ENCODE peak calls at places on chromosomes 3 and 15, in five cellular contexts. One of them, this sample, is unnamed.

GRCh38 chr15:48887144-48887543 is 9.2 kb downstream of the EID1 start:
- DNase-seq in fibroblast of lung: no peak
- DNase-seq in AG09309: no peak
- DNase-seq in colonic mucosa: no peak
- DNase-seq in thoracic aorta: no peak
- DNase-seq in this sample: no peak

GRCh38 chr3:111613294-111613693 is 18.1 kb upstream of the ZBED2 start:
- DNase-seq in fibroblast of lung: no peak
- DNase-seq in AG09309: no peak
- DNase-seq in colonic mucosa: no peak
- DNase-seq in thoracic aorta: no peak
- DNase-seq in this sample: no peak

GRCh38 chr3:8712871-8713360 is 20.7 kb upstream of the CAV3 start:
- DNase-seq in fibroblast of lung: no peak
- DNase-seq in AG09309: no peak
- DNase-seq in colonic mucosa: no peak
- DNase-seq in thoracic aorta: no peak
- DNase-seq in this sample: no peak

GRCh38 chr3:45981321-45982038 is 14.1 kb downstream of the FYCO1 start:
- DNase-seq in fibroblast of lung: peak
- DNase-seq in AG09309: no peak
- DNase-seq in colonic mucosa: no peak
- DNase-seq in thoracic aorta: no peak
- DNase-seq in this sample: no peak

GRCh38 chr15:47027322-47027946 is 689.9 kb upstream of the SEMA6D start:
- DNase-seq in fibroblast of lung: no peak
- DNase-seq in AG09309: no peak
- DNase-seq in colonic mucosa: no peak
- DNase-seq in thoracic aorta: no peak
- DNase-seq in this sample: no peak

GRCh38 chr3:1421577-1421976 is 328.8 kb downstream of the CNTN6 start:
- DNase-seq in fibroblast of lung: no peak
- DNase-seq in AG09309: no peak
- DNase-seq in colonic mucosa: no peak
- DNase-seq in thoracic aorta: no peak
- DNase-seq in this sample: no peak

GRCh38 chr3:125048282-125048681 is 7.5 kb downstream of the HEG1 start:
- DNase-seq in fibroblast of lung: no peak
- DNase-seq in AG09309: no peak
- DNase-seq in colonic mucosa: no peak
- DNase-seq in thoracic aorta: no peak
- DNase-seq in this sample: no peak

GRCh38 chr3:68129065-68129464 is 474.7 kb upstream of the SUCLG2 start:
- DNase-seq in fibroblast of lung: no peak
- DNase-seq in AG09309: no peak
- DNase-seq in colonic mucosa: no peak
- DNase-seq in thoracic aorta: no peak
- DNase-seq in this sample: no peak

GRCh38 chr15:59642351-59642750 is 15.0 kb downstream of the GTF2A2 start:
- DNase-seq in fibroblast of lung: peak
- DNase-seq in AG09309: no peak
- DNase-seq in colonic mucosa: no peak
- DNase-seq in thoracic aorta: no peak
- DNase-seq in this sample: no peak
- TF ChIP-seq CTCF in fibroblast of lung: no peak
- TF ChIP-seq CTCF in AG09309: no peak
- TF ChIP-seq CTCF in colonic mucosa: no peak
- TF ChIP-seq CTCF in thoracic aorta: no peak
- TF ChIP-seq CTCF in this sample: no peak

GRCh38 chr3:118775021-118775420 is 259.6 kb downstream of the IGSF11 start:
- DNase-seq in fibroblast of lung: no peak
- DNase-seq in AG09309: no peak
- DNase-seq in colonic mucosa: no peak
- DNase-seq in thoracic aorta: no peak
- DNase-seq in this sample: no peak
- H3K4me3 ChIP-seq in fibroblast of lung: no peak
- H3K4me3 ChIP-seq in AG09309: no peak
- H3K4me3 ChIP-seq in colonic mucosa: no peak
- H3K4me3 ChIP-seq in thoracic aorta: no peak
- H3K4me3 ChIP-seq in this sample: no peak

DNA sequence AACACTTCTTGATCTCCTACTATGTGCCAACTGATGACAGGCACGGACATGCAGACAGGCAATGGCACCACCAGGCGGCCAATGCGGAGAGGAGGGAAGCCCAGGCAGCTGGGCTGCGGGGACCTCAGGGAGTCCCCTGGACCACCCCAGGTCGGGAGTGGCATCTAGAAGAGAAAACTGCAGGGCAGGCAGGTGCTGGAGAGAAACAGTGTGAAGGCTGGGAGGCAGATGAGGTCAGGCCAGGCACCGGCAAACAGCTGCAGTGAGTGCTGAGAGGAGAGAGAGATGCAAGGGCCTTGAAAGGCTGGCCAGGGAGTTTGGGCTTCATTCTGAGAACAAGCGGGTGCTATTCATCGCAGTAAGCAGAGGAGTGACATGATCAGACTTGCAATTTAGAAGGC is 29.1 kb downstream of the SLC6A1 start:
- DNase-seq in fibroblast of lung: no peak
- DNase-seq in AG09309: no peak
- DNase-seq in colonic mucosa: no peak
- DNase-seq in thoracic aorta: no peak
- DNase-seq in this sample: no peak
- TF ChIP-seq CTCF in fibroblast of lung: no peak
- TF ChIP-seq CTCF in AG09309: no peak
- TF ChIP-seq CTCF in colonic mucosa: no peak
- TF ChIP-seq CTCF in thoracic aorta: no peak
- TF ChIP-seq CTCF in this sample: no peak

GRCh38 chr3:24520941-24521305 is 26.3 kb upstream of the THRB start:
- DNase-seq in fibroblast of lung: no peak
- DNase-seq in AG09309: no peak
- DNase-seq in colonic mucosa: no peak
- DNase-seq in thoracic aorta: no peak
- DNase-seq in this sample: no peak
- H3K4me3 ChIP-seq in fibroblast of lung: peak
- H3K4me3 ChIP-seq in AG09309: peak
- H3K4me3 ChIP-seq in colonic mucosa: peak
- H3K4me3 ChIP-seq in thoracic aorta: peak
- H3K4me3 ChIP-seq in this sample: peak

DNA sequence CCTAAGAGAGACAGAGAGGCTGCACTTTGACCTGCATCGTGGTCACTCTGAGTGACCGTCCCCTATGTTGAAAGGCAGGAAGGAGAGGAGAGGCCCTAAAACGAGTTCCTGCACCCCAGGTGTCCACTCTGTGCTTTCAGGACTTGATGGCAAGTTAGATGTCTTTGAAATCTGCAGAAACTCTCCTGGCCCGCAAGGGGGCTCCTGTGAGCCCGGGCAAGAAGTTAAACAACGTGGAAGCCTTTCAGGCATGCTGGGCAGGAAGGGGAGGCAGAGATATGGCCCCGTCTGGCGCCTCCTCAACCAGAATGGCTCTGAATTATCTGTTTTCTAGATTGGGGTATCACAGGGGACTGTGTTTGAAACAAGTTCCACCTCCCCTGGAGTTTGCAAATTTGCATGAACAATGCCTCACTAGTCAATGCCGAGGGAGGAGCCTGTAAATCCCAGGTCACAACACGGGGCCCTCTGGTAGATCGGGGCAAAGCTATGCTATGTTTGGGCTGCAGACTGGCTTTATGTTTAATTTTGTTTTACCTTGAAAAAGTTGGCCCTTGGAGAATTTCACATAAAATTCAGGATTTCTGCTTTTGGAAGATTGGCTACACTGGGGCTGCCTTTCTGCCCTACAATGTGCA is 9.8 kb downstream of the CTXND1 start:
- DNase-seq in fibroblast of lung: peak
- DNase-seq in AG09309: no peak
- DNase-seq in colonic mucosa: no peak
- DNase-seq in thoracic aorta: no peak
- DNase-seq in this sample: no peak
- TF ChIP-seq CTCF in fibroblast of lung: peak
- TF ChIP-seq CTCF in AG09309: peak
- TF ChIP-seq CTCF in colonic mucosa: peak
- TF ChIP-seq CTCF in thoracic aorta: no peak
- TF ChIP-seq CTCF in this sample: peak